ENCODE peak calls at places on chromosomes 5 and 9, in six cellular contexts. J, C, A, N, B and R are unnamed samples.

GRCh38 chr5:142982821-142983200 is 212.6 kb downstream of the ARHGAP26 start:
- DNase-seq in J (no peak), C (no peak), A (no peak), N (peak; percentile 41), B (no peak), R (no peak)

GRCh38 chr9:96164268-96164683 is 137.7 kb downstream of the HSD17B3 start:
- DNase-seq in J (no peak), C (peak; percentile 54), A (no peak), N (no peak), B (no peak), R (no peak)

GRCh38 chr5:16791036-16791705 is 144.9 kb downstream of the MYO10 start:
- DNase-seq in J (peak; percentile 33), C (no peak), A (peak; percentile 82), N (peak; percentile 56), B (peak; percentile 60), R (no peak)

GRCh38 chr9:65444943-65445342 is 159.9 kb upstream of the FOXD4L5 start:
- DNase-seq in J (no peak), C (peak; percentile 42), A (no peak), N (no peak), B (no peak), R (no peak)

GRCh38 chr5:68962632-68963484 is 131.0 kb upstream of the SLC30A5 start:
- DNase-seq in J (no peak), C (peak; percentile 91), A (peak; percentile 68), N (peak; percentile 32), B (peak; percentile 68), R (no peak)

GRCh38 chr5:164335837-164336236 is 830.4 kb downstream of the MAT2B start:
- DNase-seq in J (no peak), C (no peak), A (no peak), N (no peak), B (no peak), R (no peak)

GRCh38 chr9:128636024-128636390 is 20.6 kb downstream of the DYNC2I2 start:
- DNase-seq in J (no peak), C (peak; percentile 84), A (peak; percentile 81), N (no peak), B (no peak), R (no peak)

GRCh38 chr5:176738851-176739250 is 71.5 kb upstream of the UNC5A start:
- DNase-seq in J (no peak), C (peak; percentile 67), A (peak; percentile 78), N (no peak), B (no peak), R (peak; percentile 2)

GRCh38 chr9:97840521-97840920 is 12.5 kb upstream of the FOXE1 start:
- DNase-seq in J (no peak), C (no peak), A (no peak), N (no peak), B (no peak), R (no peak)

GRCh38 chr5:10479226-10479721 is 37.6 kb downstream of the ROPN1L start:
- DNase-seq in J (no peak), C (peak; percentile 20), A (peak; percentile 76), N (no peak), B (no peak), R (no peak)

GRCh38 chr5:41093803-41094202 is 22.7 kb upstream of the MROH2B start:
- DNase-seq in J (no peak), C (no peak), A (no peak), N (no peak), B (no peak), R (no peak)

GRCh38 chr5:170552486-170553122 is 48.8 kb downstream of the KCNIP1 start:
- DNase-seq in J (no peak), C (peak; percentile 94), A (no peak), N (no peak), B (peak; percentile 80), R (no peak)

GRCh38 chr5:40233268-40233667 is 446.4 kb upstream of the PTGER4 start:
- DNase-seq in J (no peak), C (no peak), A (no peak), N (no peak), B (no peak), R (no peak)

GRCh38 chr5:98726258-98726657 is 47.2 kb upstream of the RGMB start:
- DNase-seq in J (no peak), C (no peak), A (no peak), N (no peak), B (no peak), R (no peak)

GRCh38 chr9:5582835-5583195 is 46.1 kb upstream of the RIC1 start:
- DNase-seq in J (peak; percentile 62), C (no peak), A (no peak), N (peak; percentile 92), B (peak; percentile 38), R (no peak)

GRCh38 chr9:86822414-86822813 is 124.9 kb downstream of the GAS1 start:
- DNase-seq in J (no peak), C (no peak), A (no peak), N (no peak), B (no peak), R (no peak)